ENCODE peak calls at places on chromosomes 5 and 9, in six cellular contexts. One of them, this sample, is unnamed.

GRCh38 chr9:131181091-131181681 is 55.8 kb downstream of the NUP214 start:
- DNase-seq in A172: no peak
- DNase-seq in stimulated activated CD8-positive, alpha-beta memory T cell treated with anti-CD3 and anti-CD28 coated beads, Interleukin-15, amount 100 ng/mL, for 24 hours: no peak
- DNase-seq in cardiac septum: no peak
- DNase-seq in SIG-M5: no peak
- DNase-seq in iPS-NIHi11: no peak
- DNase-seq in this sample: peak; percentile 11

GRCh38 chr9:108746864-108747263 is 108.9 kb downstream of the ACTL7B start:
- DNase-seq in SIG-M5: no peak
- DNase-seq in A172: no peak
- DNase-seq in cardiac septum: no peak
- DNase-seq in iPS-NIHi11: no peak
- DNase-seq in stimulated activated CD8-positive, alpha-beta memory T cell treated with anti-CD3 and anti-CD28 coated beads, Interleukin-15, amount 100 ng/mL, for 24 hours: no peak
- DNase-seq in this sample: peak; percentile 26

GRCh38 chr9:134891713-134892112 is 11.1 kb downstream of the FCN2 start:
- DNase-seq in cardiac septum: no peak
- DNase-seq in iPS-NIHi11: no peak
- DNase-seq in SIG-M5: no peak
- DNase-seq in stimulated activated CD8-positive, alpha-beta memory T cell treated with anti-CD3 and anti-CD28 coated beads, Interleukin-15, amount 100 ng/mL, for 24 hours: no peak
- DNase-seq in A172: no peak
- DNase-seq in this sample: no peak

GRCh38 chr9:29200650-29201049 is 1627.4 kb upstream of the C9orf72 start:
- DNase-seq in stimulated activated CD8-positive, alpha-beta memory T cell treated with anti-CD3 and anti-CD28 coated beads, Interleukin-15, amount 100 ng/mL, for 24 hours: no peak
- DNase-seq in cardiac septum: no peak
- DNase-seq in SIG-M5: no peak
- DNase-seq in iPS-NIHi11: no peak
- DNase-seq in A172: no peak
- DNase-seq in this sample: no peak

GRCh38 chr5:32274548-32275420 is 38.0 kb downstream of the MTMR12 start:
- DNase-seq in cardiac septum: no peak
- DNase-seq in A172: no peak
- DNase-seq in SIG-M5: no peak
- DNase-seq in iPS-NIHi11: no peak
- DNase-seq in stimulated activated CD8-positive, alpha-beta memory T cell treated with anti-CD3 and anti-CD28 coated beads, Interleukin-15, amount 100 ng/mL, for 24 hours: no peak
- DNase-seq in this sample: no peak

GRCh38 chr5:172686111-172686510 is 45.0 kb downstream of the NEURL1B start:
- DNase-seq in cardiac septum: no peak
- DNase-seq in stimulated activated CD8-positive, alpha-beta memory T cell treated with anti-CD3 and anti-CD28 coated beads, Interleukin-15, amount 100 ng/mL, for 24 hours: no peak
- DNase-seq in SIG-M5: no peak
- DNase-seq in A172: peak; percentile 28
- DNase-seq in iPS-NIHi11: no peak
- DNase-seq in this sample: peak; percentile 48

GRCh38 chr9:80320916-80321315 is 749.2 kb downstream of the TLE4 start:
- DNase-seq in cardiac septum: no peak
- DNase-seq in iPS-NIHi11: no peak
- DNase-seq in SIG-M5: no peak
- DNase-seq in A172: peak; percentile 57
- DNase-seq in stimulated activated CD8-positive, alpha-beta memory T cell treated with anti-CD3 and anti-CD28 coated beads, Interleukin-15, amount 100 ng/mL, for 24 hours: no peak
- DNase-seq in this sample: peak; percentile 48

GRCh38 chr9:34540826-34541225 is 18.0 kb upstream of the ENHO start:
- DNase-seq in A172: peak; percentile 77
- DNase-seq in stimulated activated CD8-positive, alpha-beta memory T cell treated with anti-CD3 and anti-CD28 coated beads, Interleukin-15, amount 100 ng/mL, for 24 hours: no peak
- DNase-seq in iPS-NIHi11: no peak
- DNase-seq in cardiac septum: no peak
- DNase-seq in SIG-M5: no peak
- DNase-seq in this sample: peak; percentile 61

GRCh38 chr5:72402959-72403628 is 82.9 kb downstream of the PTCD2 start:
- DNase-seq in A172: no peak
- DNase-seq in stimulated activated CD8-positive, alpha-beta memory T cell treated with anti-CD3 and anti-CD28 coated beads, Interleukin-15, amount 100 ng/mL, for 24 hours: no peak
- DNase-seq in cardiac septum: no peak
- DNase-seq in iPS-NIHi11: peak; percentile 34
- DNase-seq in SIG-M5: no peak
- DNase-seq in this sample: peak; percentile 21

GRCh38 chr9:37984672-37985611 is 81.0 kb upstream of the SLC25A51 start:
- DNase-seq in stimulated activated CD8-positive, alpha-beta memory T cell treated with anti-CD3 and anti-CD28 coated beads, Interleukin-15, amount 100 ng/mL, for 24 hours: no peak
- DNase-seq in cardiac septum: peak; percentile 83
- DNase-seq in SIG-M5: no peak
- DNase-seq in iPS-NIHi11: no peak
- DNase-seq in A172: peak; percentile 87
- DNase-seq in this sample: peak; percentile 23

GRCh38 chr9:93479726-93480125 is 26.3 kb upstream of the FAM120AOS start:
- DNase-seq in A172: no peak
- DNase-seq in iPS-NIHi11: no peak
- DNase-seq in stimulated activated CD8-positive, alpha-beta memory T cell treated with anti-CD3 and anti-CD28 coated beads, Interleukin-15, amount 100 ng/mL, for 24 hours: no peak
- DNase-seq in cardiac septum: no peak
- DNase-seq in SIG-M5: no peak
- DNase-seq in this sample: no peak

GRCh38 chr5:178465228-178465860 is 124.8 kb downstream of the COL23A1 start:
- DNase-seq in iPS-NIHi11: no peak
- DNase-seq in stimulated activated CD8-positive, alpha-beta memory T cell treated with anti-CD3 and anti-CD28 coated beads, Interleukin-15, amount 100 ng/mL, for 24 hours: no peak
- DNase-seq in SIG-M5: no peak
- DNase-seq in cardiac septum: no peak
- DNase-seq in A172: no peak
- DNase-seq in this sample: no peak

GRCh38 chr9:134987906-134988700 is 70.4 kb upstream of the FCN1 start:
- DNase-seq in stimulated activated CD8-positive, alpha-beta memory T cell treated with anti-CD3 and anti-CD28 coated beads, Interleukin-15, amount 100 ng/mL, for 24 hours: no peak
- DNase-seq in cardiac septum: peak; percentile 26
- DNase-seq in SIG-M5: no peak
- DNase-seq in iPS-NIHi11: no peak
- DNase-seq in A172: no peak
- DNase-seq in this sample: no peak

GRCh38 chr9:95788486-95789110 is 86.9 kb upstream of the ERCC6L2 start:
- DNase-seq in cardiac septum: no peak
- DNase-seq in stimulated activated CD8-positive, alpha-beta memory T cell treated with anti-CD3 and anti-CD28 coated beads, Interleukin-15, amount 100 ng/mL, for 24 hours: no peak
- DNase-seq in A172: no peak
- DNase-seq in SIG-M5: no peak
- DNase-seq in iPS-NIHi11: no peak
- DNase-seq in this sample: no peak

GRCh38 chr5:143887302-143887638 is 75.3 kb downstream of the HMHB1 start:
- DNase-seq in cardiac septum: no peak
- DNase-seq in SIG-M5: no peak
- DNase-seq in A172: peak; percentile 50
- DNase-seq in stimulated activated CD8-positive, alpha-beta memory T cell treated with anti-CD3 and anti-CD28 coated beads, Interleukin-15, amount 100 ng/mL, for 24 hours: no peak
- DNase-seq in iPS-NIHi11: no peak
- DNase-seq in this sample: peak; percentile 3

GRCh38 chr9:90300901-90301688 is 341.5 kb downstream of the DIRAS2 start:
- DNase-seq in stimulated activated CD8-positive, alpha-beta memory T cell treated with anti-CD3 and anti-CD28 coated beads, Interleukin-15, amount 100 ng/mL, for 24 hours: no peak
- DNase-seq in iPS-NIHi11: peak; percentile 27
- DNase-seq in SIG-M5: no peak
- DNase-seq in A172: peak; percentile 99
- DNase-seq in cardiac septum: no peak
- DNase-seq in this sample: peak; percentile 76

GRCh38 chr5:75202935-75203334 is 33.7 kb downstream of the ANKRD31 start:
- DNase-seq in stimulated activated CD8-positive, alpha-beta memory T cell treated with anti-CD3 and anti-CD28 coated beads, Interleukin-15, amount 100 ng/mL, for 24 hours: no peak
- DNase-seq in SIG-M5: no peak
- DNase-seq in iPS-NIHi11: no peak
- DNase-seq in cardiac septum: no peak
- DNase-seq in A172: no peak
- DNase-seq in this sample: peak; percentile 5

GRCh38 chr9:70021026-70021571 is 22.5 kb upstream of the MAMDC2 start:
- DNase-seq in stimulated activated CD8-positive, alpha-beta memory T cell treated with anti-CD3 and anti-CD28 coated beads, Interleukin-15, amount 100 ng/mL, for 24 hours: no peak
- DNase-seq in A172: peak; percentile 96
- DNase-seq in iPS-NIHi11: no peak
- DNase-seq in SIG-M5: no peak
- DNase-seq in cardiac septum: no peak
- DNase-seq in this sample: peak; percentile 78

GRCh38 chr5:94234987-94235386 is 383.4 kb downstream of the KIAA0825 start:
- DNase-seq in stimulated activated CD8-positive, alpha-beta memory T cell treated with anti-CD3 and anti-CD28 coated beads, Interleukin-15, amount 100 ng/mL, for 24 hours: no peak
- DNase-seq in iPS-NIHi11: no peak
- DNase-seq in cardiac septum: no peak
- DNase-seq in SIG-M5: no peak
- DNase-seq in A172: no peak
- DNase-seq in this sample: no peak

GRCh38 chr9:33220681-33221567 is 19.0 kb upstream of the SPINK4 start:
- DNase-seq in A172: no peak
- DNase-seq in iPS-NIHi11: no peak
- DNase-seq in SIG-M5: no peak
- DNase-seq in stimulated activated CD8-positive, alpha-beta memory T cell treated with anti-CD3 and anti-CD28 coated beads, Interleukin-15, amount 100 ng/mL, for 24 hours: no peak
- DNase-seq in cardiac septum: no peak
- DNase-seq in this sample: no peak

GRCh38 chr5:102668220-102668930 is 86.7 kb upstream of the PAM start:
- DNase-seq in iPS-NIHi11: peak; percentile 17
- DNase-seq in A172: no peak
- DNase-seq in cardiac septum: no peak
- DNase-seq in SIG-M5: no peak
- DNase-seq in stimulated activated CD8-positive, alpha-beta memory T cell treated with anti-CD3 and anti-CD28 coated beads, Interleukin-15, amount 100 ng/mL, for 24 hours: no peak
- DNase-seq in this sample: peak; percentile 71